ENCODE peak calls at places on chromosomes 1 and 21, in nine cellular contexts. O is GM12878, G is heart left ventricle, U is uterus, Z is A549, J is K562, Q is tibial nerve, R is prostate gland, D is NB4. I is an unnamed sample.

GRCh38 chr1:241772932-241773500 is 75.0 kb upstream of the EXO1 start:
- DNase-seq in O (no peak), J (no peak), Z (no peak), Q (no peak), U (no peak), G (no peak), R (no peak), D (no peak), I (no peak)

GRCh38 chr21:42646836-42647235 is 6.6 kb upstream of the PDE9A start:
- DNase-seq in D (no peak), J (no peak), U (no peak), O (no peak), Z (no peak), R (no peak), G (peak; percentile 40), Q (no peak), I (no peak)

GRCh38 chr1:231612393-231613089 is 14.0 kb upstream of the DISC1 start:
- DNase-seq in D (peak; percentile 92), Q (no peak), U (no peak), R (no peak), O (peak; percentile 49), J (no peak), G (no peak), Z (no peak), I (no peak)

GRCh38 chr1:230747886-230748800 is 955 bp downstream of the CAPN9 start:
- DNase-seq in U (no peak), Z (no peak), J (no peak), G (no peak), O (no peak), D (no peak), R (peak; percentile 48), Q (no peak), I (no peak)

GRCh38 chr1:177959793-177960515 is 9.9 kb downstream of the SEC16B start:
- DNase-seq in R (no peak), G (no peak), U (no peak), D (peak; percentile 24), Q (no peak), J (no peak), O (no peak), Z (peak; percentile 29), I (no peak)

GRCh38 chr1:59366352-59366751 is 69.5 kb downstream of the FGGY start:
- DNase-seq in U (no peak), R (no peak), O (no peak), J (no peak), D (no peak), Z (no peak), G (no peak), Q (no peak), I (no peak)

GRCh38 chr1:230424440-230425251 is 1.5 kb downstream of the PGBD5 start:
- DNase-seq in J (no peak), O (no peak), G (no peak), Z (no peak), U (no peak), R (peak; percentile 34), D (peak; percentile 92), Q (no peak), I (no peak)

GRCh38 chr21:26783801-26784200 is 61.4 kb downstream of the ADAMTS1 start:
- DNase-seq in Q (no peak), R (no peak), Z (no peak), G (no peak), D (no peak), U (no peak), J (no peak), O (no peak), I (no peak)

GRCh38 chr21:44017601-44018000 is 5.5 kb downstream of the TRAPPC10 start:
- DNase-seq in O (no peak), G (no peak), D (no peak), R (no peak), U (no peak), Q (no peak), Z (no peak), J (peak; percentile 77), I (no peak)

GRCh38 chr1:211616231-211617031 is 37.5 kb upstream of the SLC30A1 start:
- DNase-seq in J (no peak), U (peak; percentile 43), O (no peak), Q (no peak), G (peak; percentile 83), R (peak; percentile 58), D (no peak), Z (no peak), I (peak; percentile 67)

GRCh38 chr1:162389971-162390370 is 8.4 kb downstream of the C1orf226 start:
- DNase-seq in R (no peak), U (no peak), G (no peak), D (no peak), Z (no peak), O (no peak), Q (no peak), J (peak; percentile 74), I (no peak)

GRCh38 chr1:119316870-119317416 is 51.6 kb upstream of the HAO2 start:
- DNase-seq in J (peak; percentile 46), O (no peak), U (no peak), G (no peak), R (no peak), D (peak; percentile 11), Z (peak; percentile 3), Q (no peak), I (no peak)
- TF ChIP-seq CTCF in J (peak; percentile 63), O (peak; percentile 36), U (no peak), G (no peak), R (no peak), D (peak; percentile 22), Z (no peak), Q (no peak), I (no peak)

GRCh38 chr1:234093107-234093506 is 188.6 kb downstream of the SLC35F3 start:
- DNase-seq in O (no peak), J (no peak), Q (no peak), G (no peak), R (no peak), Z (no peak), D (no peak), U (no peak), I (no peak)
- TF ChIP-seq POLR2A in O (no peak), J (no peak), Q (no peak), G (no peak), R (no peak), Z (no peak), D (no peak), U (no peak), I (no peak)

GRCh38 chr1:11720033-11720376 is 15.9 kb upstream of the AGTRAP start:
- DNase-seq in O (no peak), R (no peak), U (no peak), D (no peak), G (no peak), Q (no peak), Z (no peak), J (no peak), I (no peak)
- TF ChIP-seq CTCF in O (no peak), R (no peak), U (no peak), D (no peak), G (no peak), Q (no peak), Z (no peak), J (no peak), I (no peak)

DNA sequence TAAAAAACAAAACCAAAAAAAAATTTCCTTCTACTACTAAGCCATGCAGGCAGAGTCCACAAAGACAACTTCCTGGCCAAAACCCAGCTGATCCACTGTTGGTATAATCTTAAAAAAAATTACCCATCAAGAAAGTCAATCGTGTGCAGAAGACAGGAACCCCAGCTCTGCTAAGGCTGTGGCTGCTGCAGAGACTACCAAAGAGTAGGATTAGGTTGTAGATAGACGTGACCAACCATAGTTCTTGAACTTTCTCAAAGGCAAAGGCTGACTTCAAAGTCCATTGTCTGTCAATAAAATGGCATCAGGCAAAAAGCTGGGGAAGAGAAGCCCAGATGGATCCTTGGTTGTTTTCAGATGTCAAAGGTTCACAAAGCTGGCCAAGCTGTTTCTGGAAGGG is 3.4 kb downstream of the PSMB4 start:
- DNase-seq in O (no peak), Z (no peak), J (no peak), Q (no peak), R (no peak), D (no peak), G (no peak), U (no peak), I (no peak)
- TF ChIP-seq POLR2A in O (peak; percentile 36), Z (no peak), J (peak; percentile 37), Q (no peak), R (no peak), D (no peak), G (no peak), U (no peak), I (no peak)

DNA sequence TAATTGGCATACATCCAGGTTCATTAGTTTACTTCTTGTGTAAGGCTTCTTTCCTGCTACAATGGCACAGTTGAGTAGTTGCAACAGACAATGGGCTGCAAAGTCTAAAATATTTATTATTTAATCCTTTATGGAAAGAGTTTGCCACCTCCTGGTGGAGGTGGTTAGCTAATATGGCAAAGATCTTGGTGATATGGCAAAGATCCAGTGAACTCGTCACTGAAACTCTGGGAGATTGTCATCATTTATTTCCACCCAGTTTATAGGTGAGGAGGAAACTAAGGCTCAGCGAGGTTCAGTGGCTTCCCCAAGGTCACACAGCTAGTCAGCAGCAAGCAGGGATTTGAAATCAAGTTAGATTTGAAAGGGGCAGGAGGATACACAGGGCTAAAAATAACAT is 16.1 kb upstream of the IFFO2 start:
- DNase-seq in Q (no peak), J (no peak), U (peak; percentile 41), O (no peak), Z (no peak), R (no peak), G (no peak), D (peak; percentile 18), I (no peak)
- TF ChIP-seq CTCF in Q (peak; percentile 41), J (peak; percentile 25), U (peak; percentile 53), O (peak; percentile 39), Z (peak; percentile 21), R (no peak), G (peak; percentile 38), D (no peak), I (peak; percentile 33)

GRCh38 chr1:155320661-155321576 is at the start of gene RUSC1:
- DNase-seq in U (peak; percentile 80), R (peak; percentile 67), D (peak; percentile 15), O (no peak), J (peak; percentile 75), Z (no peak), Q (peak; percentile 68), G (peak; percentile 91), I (peak; percentile 83)
- TF ChIP-seq POLR2A in U (peak; percentile 60), R (peak; percentile 42), D (no peak), O (peak; percentile 74), J (peak; percentile 68), Z (no peak), Q (peak; percentile 64), G (peak; percentile 53), I (no peak)

GRCh38 chr1:90193116-90193515 is 198.2 kb downstream of the ZNF326 start:
- DNase-seq in Z (no peak), R (no peak), O (no peak), G (no peak), Q (no peak), J (no peak), U (no peak), D (no peak), I (no peak)
- TF ChIP-seq CTCF in Z (no peak), R (no peak), O (no peak), G (no peak), Q (no peak), J (no peak), U (no peak), D (no peak), I (no peak)

I was measured in ovary.